ENCODE peak calls at places on chromosomes 11 and 22, in eight cellular contexts. J is fibroblast of lung; H is breast epithelium; Z is adipocyte; T is CD4-positive, alpha-beta T cell; X is Peyer's patch; G is endodermal cell; O is IMR-90. P is an unnamed sample.
A peak's percentile ranks its signal among the peaks of the same experiment; 100 is the strongest.

GRCh38 chr11:124535552-124536232 is 7.8 kb downstream of the OR8B12 start:
- DNase-seq in J (peak; percentile 5), H (no peak), Z (no peak), T (no peak), X (no peak), G (no peak), O (peak; percentile 6), P (no peak)

GRCh38 chr22:33605201-33605600 is 315.1 kb downstream of the LARGE1 start:
- DNase-seq in J (no peak), H (no peak), Z (peak; percentile 64), T (no peak), X (no peak), G (no peak), O (no peak), P (no peak)

GRCh38 chr22:20170170-20170569 is 19.3 kb upstream of the CCDC188 start:
- DNase-seq in J (no peak), H (no peak), Z (no peak), T (no peak), X (no peak), G (no peak), O (no peak), P (no peak)

GRCh38 chr11:125371451-125371935 is 124.6 kb downstream of the FEZ1 start:
- DNase-seq in J (no peak), H (no peak), Z (no peak), T (no peak), X (peak; percentile 28), G (peak; percentile 95), O (no peak), P (no peak)

GRCh38 chr11:48216510-48216909 is at the start of gene OR4B1:
- DNase-seq in J (no peak), H (no peak), Z (no peak), T (no peak), X (no peak), G (no peak), O (no peak), P (no peak)

GRCh38 chr22:38707346-38707745 is 1.6 kb downstream of the GTPBP1 start:
- DNase-seq in J (peak; percentile 53), H (no peak), Z (peak; percentile 51), T (no peak), X (no peak), G (no peak), O (peak; percentile 73), P (no peak)

GRCh38 chr11:128904872-128905344 is 13.8 kb downstream of the KCNJ5 start:
- DNase-seq in J (peak; percentile 68), H (no peak), Z (peak; percentile 21), T (no peak), X (no peak), G (peak; percentile 81), O (no peak), P (no peak)

GRCh38 chr11:73055655-73056354 is 86.3 kb downstream of the FCHSD2 start:
- DNase-seq in J (no peak), H (no peak), Z (no peak), T (no peak), X (no peak), G (no peak), O (no peak), P (no peak)

GRCh38 chr11:44320289-44320973 is 10.5 kb upstream of the ALX4 start:
- DNase-seq in J (no peak), H (no peak), Z (no peak), T (no peak), X (no peak), G (no peak), O (no peak), P (no peak)

GRCh38 chr22:20494978-20495860 is at the start of gene KLHL22:
- DNase-seq in J (peak; percentile 38), H (no peak), Z (peak; percentile 70), T (peak; percentile 37), X (peak; percentile 66), G (no peak), O (peak; percentile 26), P (no peak)

DNA sequence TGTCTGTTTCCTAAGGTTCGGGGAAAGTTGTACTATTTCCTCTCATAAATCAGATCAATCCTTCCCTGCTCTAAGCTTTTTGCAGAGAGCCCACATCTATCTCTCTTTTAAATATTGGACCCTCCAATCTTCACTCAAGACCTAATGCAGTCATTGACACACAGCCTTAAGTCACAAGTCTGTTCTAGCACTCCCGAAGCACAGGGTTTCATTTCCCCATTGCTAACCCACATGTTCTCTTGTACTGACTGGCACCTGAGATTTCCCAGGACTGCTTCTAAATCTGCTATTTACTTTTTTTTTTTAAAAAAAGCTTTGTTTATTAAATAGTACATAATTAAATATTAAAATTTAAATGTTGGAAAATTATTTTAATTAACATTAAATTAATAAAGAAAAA is 674.7 kb downstream of the TBC1D22A start:
- DNase-seq in J (no peak), H (no peak), Z (no peak), T (no peak), X (no peak), G (no peak), O (no peak), P (no peak)
- H3K9me3 ChIP-seq in J (no peaks in the 10 kb centered on the region), H (peaks cover 29% of the 10 kb centered on the region), Z (peaks cover 16% of the 10 kb centered on the region), T (no peaks in the 10 kb centered on the region), X (no peaks in the 10 kb centered on the region), G (peaks cover 69% of the 10 kb centered on the region), O (peaks cover 35% of the 10 kb centered on the region), P (no peaks in the 10 kb centered on the region)

DNA sequence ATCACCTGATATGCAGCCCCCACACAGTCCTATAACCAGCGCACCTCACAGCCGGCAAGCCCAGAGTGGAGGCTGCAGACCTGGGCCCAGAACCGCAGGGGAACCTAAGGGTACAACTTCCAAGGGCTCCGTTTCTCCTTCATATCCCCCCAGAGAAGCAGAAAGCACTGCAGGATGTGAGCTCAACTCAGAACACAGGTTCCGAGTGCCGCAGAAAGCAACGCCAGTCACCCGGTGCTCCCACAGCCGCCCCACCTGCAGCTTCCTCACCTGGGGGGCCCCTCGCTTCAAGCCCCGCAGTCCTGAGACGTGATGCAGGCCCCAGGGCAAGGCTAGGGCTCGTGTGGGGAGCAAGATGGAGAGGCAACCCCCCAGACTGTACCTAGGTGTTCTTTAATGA is 2.5 kb downstream of the TSSK2 start:
- DNase-seq in J (no peak), H (no peak), Z (no peak), T (no peak), X (no peak), G (no peak), O (no peak), P (no peak)
- H3K9me3 ChIP-seq in J (no peaks in the 10 kb centered on the region), H (no peaks in the 10 kb centered on the region), Z (no peaks in the 10 kb centered on the region), T (no peaks in the 10 kb centered on the region), X (no peaks in the 10 kb centered on the region), G (no peaks in the 10 kb centered on the region), O (no peaks in the 10 kb centered on the region), P (no peaks in the 10 kb centered on the region)

GRCh38 chr11:55345306-55345705 is 2.3 kb downstream of the OR4A16 start:
- DNase-seq in J (no peak), H (no peak), Z (no peak), T (no peak), X (no peak), G (no peak), O (no peak), P (no peak)
- H3K9me3 ChIP-seq in J (no peaks in the 10 kb centered on the region), H (peaks cover 8% of the 10 kb centered on the region), Z (no peaks in the 10 kb centered on the region), T (peaks cover 17% of the 10 kb centered on the region), X (peaks cover 8% of the 10 kb centered on the region), G (peaks cover 67% of the 10 kb centered on the region), O (peaks cover 8% of the 10 kb centered on the region), P (no peaks in the 10 kb centered on the region)

GRCh38 chr11:31799036-31799793 is 11.9 kb downstream of the PAX6 start:
- DNase-seq in J (no peak), H (no peak), Z (no peak), T (no peak), X (no peak), G (peak; percentile 55), O (no peak), P (no peak)
- H3K9me3 ChIP-seq in J (no peaks in the 10 kb centered on the region), H (no peaks in the 10 kb centered on the region), Z (peaks cover 15% of the 10 kb centered on the region), T (peaks cover 23% of the 10 kb centered on the region), X (no peaks in the 10 kb centered on the region), G (no peaks in the 10 kb centered on the region), O (peaks cover 30% of the 10 kb centered on the region), P (peaks cover 10% of the 10 kb centered on the region)

P was measured in T-helper 17 cell.